ENCODE peak calls at places on chromosomes 7 and 10, in nine cellular contexts. Y is brain microvascular endothelial cell, A is upper lobe of right lung, Z is right lobe of liver, T is hepatocyte, G is breast epithelium, I is H7, R is left ventricle myocardium inferior, D is lower lobe of right lung. J is an unnamed sample.

GRCh38 chr7:711093-711966 is 15.2 kb upstream of the DNAAF5 start:
- DNase-seq in Z (no peak), D (peak; percentile 48), R (no peak), A (no peak), Y (no peak), T (peak; percentile 2), G (no peak), I (peak; percentile 77), J (no peak)

GRCh38 chr10:77104459-77104980 is 533.1 kb downstream of the KCNMA1 start:
- DNase-seq in R (peak; percentile 57), Z (no peak), I (no peak), Y (peak; percentile 91), G (no peak), A (no peak), T (no peak), D (no peak), J (peak; percentile 81)

GRCh38 chr10:63548860-63549259 is 27.7 kb downstream of the REEP3 start:
- DNase-seq in R (no peak), T (no peak), Z (no peak), Y (no peak), G (no peak), D (no peak), A (no peak), I (no peak), J (no peak)

GRCh38 chr7:103132995-103133688 is 15.8 kb downstream of the NAPEPLD start:
- DNase-seq in D (no peak), G (no peak), R (no peak), Z (no peak), T (no peak), Y (no peak), A (no peak), I (no peak), J (no peak)

GRCh38 chr7:85130702-85131101 is 56.2 kb downstream of the SEMA3D start:
- DNase-seq in T (no peak), Y (no peak), G (no peak), A (no peak), I (no peak), R (no peak), D (no peak), Z (no peak), J (no peak)

GRCh38 chr10:35217458-35217857 is 90.8 kb downstream of the CREM start:
- DNase-seq in A (no peak), R (no peak), Y (no peak), I (no peak), G (no peak), D (no peak), T (no peak), Z (no peak), J (no peak)

GRCh38 chr10:24952701-24953349 is 419 bp upstream of the PRTFDC1 start:
- DNase-seq in Y (peak; percentile 20), I (no peak), G (no peak), A (peak; percentile 72), R (peak; percentile 42), D (peak; percentile 49), T (peak; percentile 70), Z (peak; percentile 55), J (peak; percentile 41)

GRCh38 chr10:93150289-93150688 is 76.6 kb downstream of the CYP26A1 start:
- DNase-seq in G (no peak), R (no peak), D (no peak), A (no peak), T (no peak), Y (no peak), Z (no peak), I (no peak), J (no peak)

DNA sequence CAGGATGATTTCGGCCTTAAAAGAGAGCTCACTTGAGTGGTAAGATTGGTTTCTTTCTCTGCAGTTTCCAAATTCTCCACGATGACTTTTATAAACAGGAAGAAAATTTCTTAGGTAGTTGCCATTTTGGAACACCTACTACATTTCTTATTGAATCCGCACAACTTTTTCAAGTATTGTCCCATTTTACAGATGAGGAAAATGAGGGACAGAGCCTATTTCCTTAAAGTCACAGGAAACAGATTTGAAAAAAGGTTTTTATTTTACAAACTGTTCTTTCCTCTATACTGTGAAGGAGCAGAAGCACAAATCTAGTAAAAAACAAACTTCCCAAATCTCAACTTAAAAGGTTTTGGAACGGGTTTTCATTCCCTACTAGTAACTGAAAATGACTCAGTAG is 2.7 kb downstream of the YWHAG start:
- DNase-seq in T (no peak), Y (no peak), Z (no peak), D (no peak), R (no peak), I (no peak), G (no peak), A (no peak), J (no peak)
- H3K4me3 ChIP-seq in T (peak overlapping the region; percentile 97), Y (no peak overlapping the region), Z (no peak overlapping the region), D (no peak overlapping the region), R (peak overlapping the region; percentile 92), I (no peak overlapping the region), G (no peak overlapping the region), A (no peak overlapping the region), J (peak overlapping the region; percentile 96)

DNA sequence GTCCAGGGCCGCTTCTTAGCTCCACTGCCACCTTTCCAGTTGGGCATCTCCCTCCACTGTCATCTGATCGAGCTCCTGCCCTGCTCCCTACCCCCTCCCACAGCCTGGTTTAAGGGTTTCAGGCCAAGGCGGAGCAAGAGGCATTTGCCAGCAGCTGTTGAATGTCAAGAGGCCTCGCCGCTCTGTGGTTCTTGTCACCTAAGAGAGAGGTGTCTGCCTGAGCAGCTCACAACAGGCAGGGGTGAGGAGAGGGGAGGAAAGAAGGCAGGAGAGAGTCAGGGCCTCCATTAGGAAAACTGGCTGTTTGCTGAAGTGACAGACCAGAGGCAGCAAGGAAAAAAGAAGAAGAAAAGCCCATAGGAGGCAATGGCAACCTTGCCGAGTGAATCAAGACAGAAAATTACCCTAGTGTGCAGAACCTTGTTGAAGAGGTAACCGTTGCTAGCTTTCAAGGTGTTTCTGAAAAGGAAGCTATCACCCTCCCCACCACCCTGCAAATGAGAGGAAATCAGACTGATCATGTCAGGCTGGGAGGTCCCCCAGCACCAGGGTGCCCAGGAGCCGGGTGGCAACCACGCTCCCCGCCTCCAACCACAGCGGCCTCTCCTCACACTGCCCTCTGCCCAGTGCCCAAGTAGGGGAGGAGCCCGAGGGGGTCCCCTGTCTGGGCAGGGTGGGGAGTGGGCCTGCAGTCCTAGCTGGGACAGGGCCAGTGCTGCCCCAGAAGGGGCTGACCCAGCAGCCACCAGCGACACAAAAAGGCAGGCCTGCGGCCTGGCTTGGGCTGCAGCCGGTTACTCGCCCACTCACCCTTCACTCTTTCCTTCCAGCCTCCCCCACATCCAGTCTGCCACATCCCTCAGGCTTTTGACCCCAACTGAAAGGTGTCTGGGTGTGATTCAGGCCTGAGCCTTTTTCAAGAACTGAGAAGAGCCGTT is 7.1 kb downstream of the GATA3 start:
- DNase-seq in T (no peak), I (peak; percentile 62), R (no peak), D (no peak), A (no peak), Z (no peak), Y (no peak), G (no peak), J (no peak)
- H3K27me3 ChIP-seq in T (peaks cover 62% of the 10 kb centered on the region), I (peaks cover 62% of the 10 kb centered on the region), R (peaks cover 100% of the 10 kb centered on the region), D (peaks cover 60% of the 10 kb centered on the region), A (peaks cover 46% of the 10 kb centered on the region), Z (no peaks in the 10 kb centered on the region), Y (peaks cover 61% of the 10 kb centered on the region), G (no peaks in the 10 kb centered on the region), J (no peaks in the 10 kb centered on the region)

DNA sequence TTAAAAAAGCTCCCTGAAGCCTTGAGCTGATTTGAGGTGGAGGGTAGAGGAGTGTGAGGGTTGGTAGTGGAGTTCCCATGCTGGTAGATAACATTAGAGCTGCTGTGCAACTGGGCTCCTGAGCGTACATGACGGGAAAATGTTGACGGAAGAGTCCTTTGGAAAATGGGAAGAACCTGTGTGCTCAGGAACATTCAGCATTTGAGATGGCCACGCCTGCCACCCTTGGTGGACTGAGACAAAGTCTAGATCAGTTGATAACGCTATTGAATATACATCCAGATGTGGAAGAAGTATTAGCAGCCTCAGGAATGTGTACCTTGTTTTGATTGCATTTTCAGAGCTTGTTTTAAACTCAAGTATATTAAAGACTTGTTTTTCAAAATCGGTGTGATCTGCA is 16.1 kb downstream of the PCBD1 start:
- DNase-seq in I (no peak), A (no peak), Z (no peak), G (no peak), Y (no peak), T (no peak), D (no peak), R (no peak), J (no peak)
- H3K36me3 ChIP-seq in I (peaks cover 17% of the 10 kb centered on the region), A (peaks cover 63% of the 10 kb centered on the region), Z (peaks cover 26% of the 10 kb centered on the region), G (peaks cover 4% of the 10 kb centered on the region), Y (peaks cover 41% of the 10 kb centered on the region), T (no peaks in the 10 kb centered on the region), D (peaks cover 67% of the 10 kb centered on the region), R (peaks cover 76% of the 10 kb centered on the region), J (peaks cover 4% of the 10 kb centered on the region)

GRCh38 chr7:92832623-92833023 is 3.8 kb downstream of the CDK6 start:
- DNase-seq in T (no peak), Y (no peak), D (no peak), Z (no peak), G (no peak), A (no peak), R (no peak), I (peak; percentile 5), J (no peak)

GRCh38 chr7:92833024-92833765 is 3.2 kb downstream of the CDK6 start:
- DNase-seq in I (peak; percentile 87), R (peak; percentile 85), D (peak; percentile 92), G (peak; percentile 83), A (peak; percentile 94), T (peak; percentile 93), Z (peak; percentile 94), Y (peak; percentile 60), J (peak; percentile 75)

GRCh38 chr7:92831716-92832622 is 4.4 kb downstream of the CDK6 start:
- DNase-seq in Y (peak; percentile 90), G (no peak), D (no peak), R (no peak), A (no peak), Z (no peak), I (peak; percentile 19), T (peak; percentile 43), J (peak; percentile 53)

GRCh38 chr7:92830047-92830446 is 6.3 kb downstream of the CDK6 start:
- DNase-seq in G (no peak), D (no peak), A (no peak), R (no peak), Y (no peak), I (no peak), T (no peak), Z (no peak), J (no peak)

DNA sequence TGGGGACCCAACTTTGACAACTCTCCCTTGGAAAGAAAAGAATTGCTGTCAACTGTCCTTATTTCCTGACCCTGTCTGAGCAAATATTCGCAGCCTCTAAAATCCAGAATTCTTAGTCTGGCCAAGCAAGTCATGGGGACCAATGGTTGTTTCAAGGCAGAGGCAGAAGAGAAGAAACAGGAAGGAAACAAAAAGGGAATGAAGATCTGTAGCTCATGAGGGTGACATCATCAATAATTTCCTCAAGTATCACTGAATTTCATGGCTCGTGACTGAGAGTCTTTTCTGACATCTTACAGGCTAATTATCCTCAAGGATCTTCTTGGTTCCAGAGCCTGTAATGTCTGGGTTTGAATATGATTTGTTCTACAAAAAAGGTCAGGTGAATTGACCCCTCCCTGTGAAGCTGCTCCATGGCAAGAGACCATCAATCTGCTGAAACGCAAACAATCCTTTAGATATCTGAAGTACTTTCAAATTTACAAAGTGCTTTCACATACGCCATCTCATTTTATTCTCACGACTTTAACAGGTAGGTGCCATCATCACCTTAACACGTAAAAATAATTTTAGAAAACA is 5.8 kb downstream of the CDK6 start:
- DNase-seq in G (no peak), I (no peak), D (no peak), R (no peak), T (no peak), Y (no peak), Z (no peak), A (no peak), J (no peak)
- H3K4me3 ChIP-seq in G (no peak overlapping the region), I (no peak overlapping the region), D (no peak overlapping the region), R (peak overlapping the region; percentile 90), T (no peak overlapping the region), Y (no peak overlapping the region), Z (no peak overlapping the region), A (no peak overlapping the region), J (no peak overlapping the region)

J was measured in MG63.